ENCODE peak calls at places on chromosome 10, in six cellular contexts. One of them, this sample, is unnamed.

GRCh38 chr10:51001587-51001986 is 72.7 kb upstream of the PRKG1 start:
- DNase-seq in HL-60: no peak
- DNase-seq in MM.1S: no peak
- DNase-seq in dorsolateral prefrontal cortex: no peak
- DNase-seq in trophoblast cell: peak; percentile 45
- DNase-seq in mammary epithelial cell: no peak
- DNase-seq in this sample: no peak

GRCh38 chr10:21318768-21319167 is 206.7 kb downstream of the SKIDA1 start:
- DNase-seq in MM.1S: no peak
- DNase-seq in mammary epithelial cell: no peak
- DNase-seq in HL-60: no peak
- DNase-seq in trophoblast cell: no peak
- DNase-seq in dorsolateral prefrontal cortex: no peak
- DNase-seq in this sample: no peak

GRCh38 chr10:102397222-102398171 is 2.0 kb downstream of the NFKB2 start:
- DNase-seq in HL-60: no peak
- DNase-seq in dorsolateral prefrontal cortex: no peak
- DNase-seq in mammary epithelial cell: no peak
- DNase-seq in MM.1S: no peak
- DNase-seq in trophoblast cell: no peak
- DNase-seq in this sample: no peak

GRCh38 chr10:930415-931325 is 835 bp downstream of the LARP4B start:
- DNase-seq in HL-60: no peak
- DNase-seq in MM.1S: peak; percentile 55
- DNase-seq in trophoblast cell: peak; percentile 80
- DNase-seq in dorsolateral prefrontal cortex: no peak
- DNase-seq in mammary epithelial cell: peak; percentile 50
- DNase-seq in this sample: no peak

GRCh38 chr10:99412100-99412499 is 18.3 kb downstream of the GOT1 start:
- DNase-seq in mammary epithelial cell: no peak
- DNase-seq in MM.1S: no peak
- DNase-seq in HL-60: no peak
- DNase-seq in trophoblast cell: peak; percentile 38
- DNase-seq in dorsolateral prefrontal cortex: no peak
- DNase-seq in this sample: no peak

GRCh38 chr10:132448248-132448731 is 51.3 kb downstream of the PWWP2B start:
- DNase-seq in mammary epithelial cell: peak; percentile 76
- DNase-seq in HL-60: peak; percentile 92
- DNase-seq in MM.1S: peak; percentile 34
- DNase-seq in dorsolateral prefrontal cortex: no peak
- DNase-seq in trophoblast cell: peak; percentile 77
- DNase-seq in this sample: peak; percentile 60

GRCh38 chr10:96671207-96671890 is 49.0 kb downstream of the PIK3AP1 start:
- DNase-seq in mammary epithelial cell: no peak
- DNase-seq in HL-60: no peak
- DNase-seq in trophoblast cell: no peak
- DNase-seq in dorsolateral prefrontal cortex: no peak
- DNase-seq in MM.1S: no peak
- DNase-seq in this sample: no peak

GRCh38 chr10:131743190-131744151 is 157.3 kb upstream of the PPP2R2D start:
- DNase-seq in MM.1S: no peak
- DNase-seq in mammary epithelial cell: no peak
- DNase-seq in HL-60: no peak
- DNase-seq in trophoblast cell: no peak
- DNase-seq in dorsolateral prefrontal cortex: no peak
- DNase-seq in this sample: no peak

GRCh38 chr10:124983321-124983720 is 41.4 kb downstream of the ZRANB1 start:
- DNase-seq in HL-60: no peak
- DNase-seq in dorsolateral prefrontal cortex: no peak
- DNase-seq in MM.1S: no peak
- DNase-seq in trophoblast cell: peak; percentile 68
- DNase-seq in mammary epithelial cell: no peak
- DNase-seq in this sample: no peak

GRCh38 chr10:88227342-88228018 is 355.6 kb downstream of the RNLS start:
- DNase-seq in mammary epithelial cell: no peak
- DNase-seq in MM.1S: no peak
- DNase-seq in trophoblast cell: no peak
- DNase-seq in HL-60: no peak
- DNase-seq in dorsolateral prefrontal cortex: no peak
- DNase-seq in this sample: no peak

GRCh38 chr10:16845248-16845647 is 28.0 kb upstream of the RSU1 start:
- DNase-seq in trophoblast cell: no peak
- DNase-seq in MM.1S: no peak
- DNase-seq in mammary epithelial cell: no peak
- DNase-seq in dorsolateral prefrontal cortex: no peak
- DNase-seq in HL-60: no peak
- DNase-seq in this sample: no peak

GRCh38 chr10:11181996-11182395 is 164.3 kb downstream of the CELF2 start:
- DNase-seq in mammary epithelial cell: no peak
- DNase-seq in HL-60: no peak
- DNase-seq in MM.1S: no peak
- DNase-seq in trophoblast cell: no peak
- DNase-seq in dorsolateral prefrontal cortex: no peak
- DNase-seq in this sample: no peak

GRCh38 chr10:107277591-107277990 is 113.1 kb upstream of the SORCS1 start:
- DNase-seq in trophoblast cell: no peak
- DNase-seq in dorsolateral prefrontal cortex: no peak
- DNase-seq in MM.1S: no peak
- DNase-seq in mammary epithelial cell: no peak
- DNase-seq in HL-60: no peak
- DNase-seq in this sample: no peak

GRCh38 chr10:62073429-62073828 is 171.9 kb downstream of the ARID5B start:
- DNase-seq in MM.1S: no peak
- DNase-seq in trophoblast cell: no peak
- DNase-seq in dorsolateral prefrontal cortex: no peak
- DNase-seq in HL-60: no peak
- DNase-seq in mammary epithelial cell: no peak
- DNase-seq in this sample: no peak

GRCh38 chr10:53700227-53700626 is 927.6 kb upstream of the MBL2 start:
- DNase-seq in HL-60: no peak
- DNase-seq in mammary epithelial cell: no peak
- DNase-seq in MM.1S: no peak
- DNase-seq in dorsolateral prefrontal cortex: no peak
- DNase-seq in trophoblast cell: no peak
- DNase-seq in this sample: no peak

GRCh38 chr10:128615154-128615553 is 488.9 kb upstream of the MKI67 start:
- DNase-seq in dorsolateral prefrontal cortex: no peak
- DNase-seq in MM.1S: no peak
- DNase-seq in trophoblast cell: no peak
- DNase-seq in HL-60: no peak
- DNase-seq in mammary epithelial cell: no peak
- DNase-seq in this sample: no peak

GRCh38 chr10:11553773-11554381 is 57.6 kb downstream of the USP6NL start:
- DNase-seq in HL-60: no peak
- DNase-seq in mammary epithelial cell: no peak
- DNase-seq in trophoblast cell: no peak
- DNase-seq in MM.1S: peak; percentile 91
- DNase-seq in dorsolateral prefrontal cortex: no peak
- DNase-seq in this sample: no peak

GRCh38 chr10:73251683-73252444 is 580 bp downstream of the MRPS16 start:
- DNase-seq in mammary epithelial cell: no peak
- DNase-seq in trophoblast cell: peak; percentile 18
- DNase-seq in HL-60: no peak
- DNase-seq in dorsolateral prefrontal cortex: no peak
- DNase-seq in MM.1S: peak; percentile 10
- DNase-seq in this sample: no peak

GRCh38 chr10:130484912-130485180 is 348.7 kb downstream of the GLRX3 start:
- DNase-seq in HL-60: no peak
- DNase-seq in trophoblast cell: no peak
- DNase-seq in mammary epithelial cell: no peak
- DNase-seq in dorsolateral prefrontal cortex: no peak
- DNase-seq in MM.1S: no peak
- DNase-seq in this sample: no peak

GRCh38 chr10:178208-178607 is 43.0 kb downstream of the ZMYND11 start:
- DNase-seq in mammary epithelial cell: peak; percentile 19
- DNase-seq in dorsolateral prefrontal cortex: no peak
- DNase-seq in HL-60: no peak
- DNase-seq in MM.1S: peak; percentile 34
- DNase-seq in trophoblast cell: peak; percentile 52
- DNase-seq in this sample: no peak

GRCh38 chr10:12960939-12961338 is 40.6 kb downstream of the CCDC3 start:
- DNase-seq in trophoblast cell: no peak
- DNase-seq in dorsolateral prefrontal cortex: no peak
- DNase-seq in mammary epithelial cell: no peak
- DNase-seq in MM.1S: no peak
- DNase-seq in HL-60: no peak
- DNase-seq in this sample: no peak
- H3K27ac ChIP-seq in trophoblast cell: no peak overlapping the region
- H3K27ac ChIP-seq in dorsolateral prefrontal cortex: peak overlapping the region; percentile 77
- H3K27ac ChIP-seq in mammary epithelial cell: no peak overlapping the region
- H3K27ac ChIP-seq in MM.1S: no peak overlapping the region
- H3K27ac ChIP-seq in HL-60: no peak overlapping the region
- H3K27ac ChIP-seq in this sample: no peak overlapping the region

GRCh38 chr10:79209831-79210230 is 137.4 kb upstream of the PPIF start:
- DNase-seq in dorsolateral prefrontal cortex: no peak
- DNase-seq in HL-60: no peak
- DNase-seq in mammary epithelial cell: no peak
- DNase-seq in MM.1S: no peak
- DNase-seq in trophoblast cell: no peak
- DNase-seq in this sample: no peak

GRCh38 chr10:79209340-79209739 is 137.9 kb upstream of the PPIF start:
- DNase-seq in trophoblast cell: no peak
- DNase-seq in dorsolateral prefrontal cortex: no peak
- DNase-seq in mammary epithelial cell: no peak
- DNase-seq in HL-60: no peak
- DNase-seq in MM.1S: no peak
- DNase-seq in this sample: no peak

GRCh38 chr10:79210672-79211071 is 136.6 kb upstream of the PPIF start:
- DNase-seq in MM.1S: no peak
- DNase-seq in dorsolateral prefrontal cortex: no peak
- DNase-seq in mammary epithelial cell: no peak
- DNase-seq in HL-60: no peak
- DNase-seq in trophoblast cell: no peak
- DNase-seq in this sample: no peak

GRCh38 chr10:79208251-79208983 is 138.9 kb upstream of the PPIF start:
- DNase-seq in MM.1S: no peak
- DNase-seq in trophoblast cell: peak; percentile 83
- DNase-seq in dorsolateral prefrontal cortex: no peak
- DNase-seq in mammary epithelial cell: no peak
- DNase-seq in HL-60: no peak
- DNase-seq in this sample: no peak

DNA sequence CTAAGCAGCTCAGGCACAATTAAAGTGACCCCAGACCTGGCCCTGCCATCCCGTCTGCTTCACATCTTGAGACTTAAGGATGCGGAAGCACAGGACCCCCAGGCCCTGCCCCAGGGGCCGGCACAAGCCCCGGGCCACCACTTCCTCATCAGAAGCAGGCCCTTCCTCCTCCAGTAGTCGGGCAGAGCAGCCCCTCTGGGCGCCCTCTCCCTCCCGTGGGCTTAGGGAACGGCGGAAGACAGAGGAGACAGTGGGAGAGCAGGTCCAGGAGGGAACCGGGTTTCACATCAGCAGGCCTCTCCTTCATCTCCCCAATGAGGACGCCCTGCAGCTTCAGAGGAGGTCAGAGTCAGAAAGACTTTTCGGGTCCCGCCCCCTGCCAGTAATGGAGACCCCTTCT is 135.7 kb upstream of the PPIF start:
- DNase-seq in MM.1S: no peak
- DNase-seq in dorsolateral prefrontal cortex: no peak
- DNase-seq in trophoblast cell: no peak
- DNase-seq in mammary epithelial cell: no peak
- DNase-seq in HL-60: no peak
- DNase-seq in this sample: no peak
- H3K27ac ChIP-seq in MM.1S: no peak overlapping the region
- H3K27ac ChIP-seq in dorsolateral prefrontal cortex: no peak overlapping the region
- H3K27ac ChIP-seq in trophoblast cell: no peak overlapping the region
- H3K27ac ChIP-seq in mammary epithelial cell: no peak overlapping the region
- H3K27ac ChIP-seq in HL-60: no peak overlapping the region
- H3K27ac ChIP-seq in this sample: no peak overlapping the region

GRCh38 chr10:83817797-83818196 is 321.5 kb upstream of the GHITM start:
- DNase-seq in mammary epithelial cell: no peak
- DNase-seq in trophoblast cell: no peak
- DNase-seq in HL-60: no peak
- DNase-seq in MM.1S: no peak
- DNase-seq in dorsolateral prefrontal cortex: no peak
- DNase-seq in this sample: no peak

GRCh38 chr10:83819609-83820008 is 319.7 kb upstream of the GHITM start:
- DNase-seq in HL-60: no peak
- DNase-seq in mammary epithelial cell: no peak
- DNase-seq in MM.1S: no peak
- DNase-seq in trophoblast cell: no peak
- DNase-seq in dorsolateral prefrontal cortex: no peak
- DNase-seq in this sample: no peak

GRCh38 chr10:83816942-83817341 is 322.4 kb upstream of the GHITM start:
- DNase-seq in trophoblast cell: no peak
- DNase-seq in HL-60: no peak
- DNase-seq in dorsolateral prefrontal cortex: no peak
- DNase-seq in mammary epithelial cell: no peak
- DNase-seq in MM.1S: peak; percentile 57
- DNase-seq in this sample: no peak

DNA sequence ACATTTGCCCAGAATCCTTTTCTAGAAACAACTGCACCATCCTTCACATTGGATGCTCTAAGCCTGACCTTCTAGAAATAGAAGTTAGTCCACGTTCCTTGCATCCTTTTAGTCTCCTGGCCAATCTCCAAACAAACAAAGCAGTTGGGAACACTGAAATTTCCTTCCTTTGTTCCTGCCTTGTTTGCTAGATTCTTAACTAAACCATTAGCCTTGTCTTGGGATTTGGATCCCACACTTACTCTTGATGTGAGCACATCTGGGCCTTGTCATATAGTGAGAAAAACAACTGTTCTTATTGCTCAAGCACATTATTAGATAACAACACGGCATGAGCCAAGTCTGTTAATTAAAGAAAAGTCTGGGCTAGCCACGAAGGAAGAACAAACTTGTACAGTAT is 319.3 kb upstream of the GHITM start:
- DNase-seq in MM.1S: no peak
- DNase-seq in trophoblast cell: no peak
- DNase-seq in dorsolateral prefrontal cortex: no peak
- DNase-seq in HL-60: no peak
- DNase-seq in mammary epithelial cell: no peak
- DNase-seq in this sample: no peak
- H3K27ac ChIP-seq in MM.1S: no peak overlapping the region
- H3K27ac ChIP-seq in trophoblast cell: no peak overlapping the region
- H3K27ac ChIP-seq in dorsolateral prefrontal cortex: no peak overlapping the region
- H3K27ac ChIP-seq in HL-60: no peak overlapping the region
- H3K27ac ChIP-seq in mammary epithelial cell: no peak overlapping the region
- H3K27ac ChIP-seq in this sample: no peak overlapping the region

GRCh38 chr10:70853031-70853430 is 35.3 kb downstream of the PCBD1 start:
- DNase-seq in HL-60: no peak
- DNase-seq in dorsolateral prefrontal cortex: no peak
- DNase-seq in MM.1S: no peak
- DNase-seq in mammary epithelial cell: peak; percentile 67
- DNase-seq in trophoblast cell: no peak
- DNase-seq in this sample: no peak
- H3K27ac ChIP-seq in HL-60: no peak overlapping the region
- H3K27ac ChIP-seq in dorsolateral prefrontal cortex: no peak overlapping the region
- H3K27ac ChIP-seq in MM.1S: no peak overlapping the region
- H3K27ac ChIP-seq in mammary epithelial cell: peak overlapping the region; percentile 33
- H3K27ac ChIP-seq in trophoblast cell: no peak overlapping the region
- H3K27ac ChIP-seq in this sample: peak overlapping the region; percentile 40

GRCh38 chr10:33571616-33572015 is 237.1 kb upstream of the NRP1 start:
- DNase-seq in HL-60: no peak
- DNase-seq in mammary epithelial cell: peak; percentile 95
- DNase-seq in trophoblast cell: peak; percentile 84
- DNase-seq in dorsolateral prefrontal cortex: no peak
- DNase-seq in MM.1S: no peak
- DNase-seq in this sample: peak; percentile 61
- H3K27ac ChIP-seq in HL-60: no peak overlapping the region
- H3K27ac ChIP-seq in mammary epithelial cell: peak overlapping the region; percentile 65
- H3K27ac ChIP-seq in trophoblast cell: no peak overlapping the region
- H3K27ac ChIP-seq in dorsolateral prefrontal cortex: no peak overlapping the region
- H3K27ac ChIP-seq in MM.1S: no peak overlapping the region
- H3K27ac ChIP-seq in this sample: peak overlapping the region; percentile 41

This sample was measured in epithelial cell of prostate.